ENCODE peak calls at places on chromosomes 5 and 9, in ten cellular contexts. G is NCI-H2081; V is BE2C; A is T-helper 22 cell; Z is GM20000; S is T-helper 1 cell; H is COR-L47; D is iris pigment epithelial cell; I is activated CD4-positive, alpha-beta T cell treated with anti-CD3 and anti-CD28 coated beads for 1 hour; O is stimulated activated CD4-positive, alpha-beta T cell treated with anti-CD3 and anti-CD28 coated beads, Interleukin-2, amount 100 ng/mL, for 24 hours. K is an unnamed sample.

GRCh38 chr9:8234286-8234819 is 434.8 kb upstream of the DMAC1 start:
- DNase-seq in V (no peak), S (no peak), I (no peak), A (no peak), G (no peak), Z (no peak), O (no peak), H (no peak), D (no peak), K (no peak)

GRCh38 chr5:151164687-151165392 is 7.3 kb upstream of the ANXA6 start:
- DNase-seq in H (peak; percentile 40), S (peak; percentile 37), A (peak; percentile 45), Z (peak; percentile 81), V (peak; percentile 70), G (peak; percentile 59), I (peak; percentile 73), D (peak; percentile 76), O (peak; percentile 81), K (peak; percentile 65)

GRCh38 chr5:133944263-133945230 is 23.9 kb downstream of the C5orf15 start:
- DNase-seq in S (no peak), O (peak; percentile 61), V (peak; percentile 83), A (no peak), H (peak; percentile 83), D (peak; percentile 47), I (no peak), Z (peak; percentile 55), G (peak; percentile 51), K (peak; percentile 27)

GRCh38 chr9:131627846-131628820 is 82.8 kb downstream of the PRRT1B start:
- DNase-seq in O (peak; percentile 39), Z (no peak), V (peak; percentile 48), D (peak; percentile 90), A (peak; percentile 27), S (peak; percentile 35), G (no peak), H (no peak), I (peak; percentile 23), K (no peak)

GRCh38 chr5:149271717-149272558 is at the start of gene AFAP1L1:
- DNase-seq in Z (peak; percentile 36), A (no peak), H (peak; percentile 11), V (peak; percentile 66), G (peak; percentile 26), I (no peak), O (no peak), S (no peak), D (peak; percentile 60), K (no peak)

GRCh38 chr9:37340961-37341360 is 81.5 kb upstream of the GRHPR start:
- DNase-seq in H (no peak), S (no peak), A (no peak), Z (no peak), D (no peak), G (no peak), I (no peak), V (no peak), O (no peak), K (no peak)

GRCh38 chr5:76637490-76637889 is 14.3 kb upstream of the F2RL2 start:
- DNase-seq in D (no peak), Z (no peak), H (no peak), G (no peak), S (no peak), I (no peak), A (no peak), V (no peak), O (no peak), K (no peak)

GRCh38 chr5:96807099-96807654 is 568 bp downstream of the ERAP1 start:
- DNase-seq in H (peak; percentile 92), A (no peak), O (peak; percentile 55), G (peak; percentile 80), D (peak; percentile 60), Z (peak; percentile 68), I (no peak), V (peak; percentile 91), S (no peak), K (no peak)

GRCh38 chr5:109063223-109063622 is 315.5 kb downstream of the FER start:
- DNase-seq in I (no peak), O (no peak), H (no peak), S (no peak), G (no peak), Z (no peak), A (no peak), D (peak; percentile 14), V (no peak), K (no peak)

GRCh38 chr9:110650261-110650660 is 18.3 kb upstream of the MUSK start:
- DNase-seq in I (no peak), Z (no peak), V (no peak), O (no peak), D (peak; percentile 89), A (no peak), S (no peak), G (no peak), H (no peak), K (no peak)

GRCh38 chr5:137370511-137371071 is 128.5 kb downstream of the SPOCK1 start:
- DNase-seq in V (no peak), I (no peak), H (no peak), O (no peak), S (no peak), Z (no peak), A (no peak), G (no peak), D (no peak), K (no peak)

GRCh38 chr9:85013703-85014102 is 344.2 kb downstream of the NTRK2 start:
- DNase-seq in S (no peak), H (no peak), I (no peak), O (no peak), D (no peak), A (no peak), V (no peak), Z (no peak), G (no peak), K (no peak)

GRCh38 chr9:91736311-91736710 is 213.7 kb downstream of the ROR2 start:
- DNase-seq in I (no peak), O (no peak), S (no peak), A (no peak), D (no peak), H (no peak), G (no peak), V (no peak), Z (no peak), K (no peak)

GRCh38 chr5:78618303-78618702 is 30.3 kb downstream of the LHFPL2 start:
- DNase-seq in H (no peak), A (no peak), Z (no peak), I (no peak), G (no peak), V (no peak), S (no peak), O (no peak), D (no peak), K (no peak)

GRCh38 chr5:72599519-72600400 is 92.5 kb upstream of the ZNF366 start:
- DNase-seq in A (no peak), H (no peak), O (no peak), S (no peak), V (no peak), G (no peak), D (peak; percentile 69), I (no peak), Z (no peak), K (no peak)

GRCh38 chr5:154937186-154937717 is 759 bp downstream of the GEMIN5 start:
- DNase-seq in Z (no peak), D (peak; percentile 31), S (no peak), H (no peak), V (no peak), A (no peak), O (no peak), G (no peak), I (no peak), K (no peak)

GRCh38 chr9:19286634-19287188 is 56.2 kb downstream of the DENND4C start:
- DNase-seq in S (no peak), A (no peak), O (no peak), V (no peak), G (no peak), H (no peak), D (peak; percentile 28), Z (no peak), I (no peak), K (no peak)

GRCh38 chr9:38649731-38650363 is 29.5 kb upstream of the ANKRD18A start:
- DNase-seq in G (no peak), I (no peak), D (no peak), S (no peak), H (no peak), V (no peak), O (no peak), Z (no peak), A (no peak), K (no peak)

GRCh38 chr9:137960496-137960895 is 82.9 kb downstream of the CACNA1B start:
- DNase-seq in I (no peak), D (no peak), O (peak; percentile 16), Z (no peak), S (no peak), V (no peak), H (no peak), G (no peak), A (no peak), K (no peak)

GRCh38 chr9:110192531-110193326 is 15.2 kb downstream of the C9orf152 start:
- DNase-seq in A (no peak), G (no peak), S (no peak), O (no peak), H (no peak), I (no peak), Z (no peak), D (peak; percentile 88), V (no peak), K (no peak)

GRCh38 chr5:56409331-56410190 is 176.4 kb upstream of the ANKRD55 start:
- DNase-seq in I (no peak), S (no peak), O (no peak), A (no peak), H (no peak), Z (no peak), V (peak; percentile 54), D (peak; percentile 90), G (no peak), K (no peak)

GRCh38 chr9:93620041-93620506 is 43.7 kb downstream of the PHF2 start:
- DNase-seq in G (no peak), Z (no peak), V (no peak), O (no peak), S (no peak), H (peak; percentile 7), A (no peak), D (no peak), I (no peak), K (no peak)

GRCh38 chr9:6869081-6869948 is 111.5 kb downstream of the KDM4C start:
- DNase-seq in Z (no peak), V (peak; percentile 27), S (no peak), O (no peak), A (no peak), G (no peak), D (peak; percentile 16), H (no peak), I (no peak), K (no peak)

GRCh38 chr5:56190500-56190899 is 42.6 kb downstream of the ANKRD55 start:
- DNase-seq in V (no peak), S (no peak), G (peak; percentile 21), O (no peak), I (peak; percentile 29), D (peak; percentile 85), A (peak; percentile 7), H (no peak), Z (no peak), K (no peak)

GRCh38 chr9:70080481-70081119 is 37.0 kb downstream of the MAMDC2 start:
- DNase-seq in A (no peak), Z (no peak), V (no peak), G (peak; percentile 89), S (no peak), O (no peak), I (no peak), D (peak; percentile 85), H (peak; percentile 76), K (no peak)

K was measured in T-helper 2 cell.